ENCODE peak calls at places on chromosomes 7 and 10, in five cellular contexts. Y is body of pancreas; N is neural progenitor cell; P is naive thymus-derived CD4-positive, alpha-beta T cell; A is M059J. M is an unnamed sample.

GRCh38 chr10:129033790-129034272 is 433.2 kb upstream of the MGMT start:
- DNase-seq in N (peak), Y (no peak), A (no peak), P (no peak), M (no peak)

GRCh38 chr10:50511512-50512213 is 112.1 kb downstream of the SGMS1 start:
- DNase-seq in N (no peak), Y (no peak), A (peak), P (no peak), M (peak)

GRCh38 chr7:47584128-47584865 is 2.4 kb upstream of the TNS3 start:
- DNase-seq in P (no peak), Y (no peak), N (no peak), A (peak), M (peak)

GRCh38 chr7:74174606-74175082 is 488 bp downstream of the EIF4H start:
- DNase-seq in N (peak), P (no peak), Y (peak), A (peak), M (peak)

GRCh38 chr7:27235387-27236052 is 7.1 kb upstream of the EVX1 start:
- DNase-seq in N (peak), P (no peak), A (peak), Y (peak), M (no peak)

GRCh38 chr10:85599081-85599480 is 767.5 kb downstream of the GRID1 start:
- DNase-seq in P (no peak), A (no peak), Y (no peak), N (no peak), M (no peak)

GRCh38 chr7:99112097-99112496 is 31.8 kb downstream of the SMURF1 start:
- DNase-seq in P (peak), N (no peak), A (peak), Y (no peak), M (peak)

GRCh38 chr7:46011059-46011458 is 90.0 kb upstream of the IGFBP3 start:
- DNase-seq in A (no peak), N (no peak), P (no peak), Y (no peak), M (no peak)

GRCh38 chr7:94449151-94449725 is 54.5 kb downstream of the COL1A2 start:
- DNase-seq in P (peak), N (peak), Y (no peak), A (peak), M (peak)

GRCh38 chr7:97772034-97772891 is 40.4 kb downstream of the TAC1 start:
- DNase-seq in N (no peak), P (no peak), A (no peak), Y (no peak), M (no peak)

GRCh38 chr10:130301026-130301892 is 165.1 kb downstream of the GLRX3 start:
- DNase-seq in P (peak), A (no peak), Y (peak), N (no peak), M (no peak)

GRCh38 chr10:105024184-105024583 is 383.1 kb downstream of the SORCS3 start:
- DNase-seq in P (no peak), Y (no peak), N (peak), A (peak), M (no peak)

GRCh38 chr10:126160971-126161630 is 227.2 kb downstream of the ADAM12 start:
- DNase-seq in A (peak), N (peak), Y (no peak), P (no peak), M (peak)

GRCh38 chr7:117138943-117139690 is 183.7 kb downstream of the WNT2 start:
- DNase-seq in N (no peak), A (no peak), Y (no peak), P (no peak), M (no peak)

GRCh38 chr10:7955446-7955845 is 99.0 kb upstream of the GATA3 start:
- DNase-seq in P (no peak), Y (no peak), A (no peak), N (no peak), M (no peak)

GRCh38 chr10:127964644-127965043 is 57.7 kb downstream of the PTPRE start:
- DNase-seq in Y (no peak), P (no peak), A (no peak), N (no peak), M (no peak)

GRCh38 chr7:140262242-140262903 is 85.6 kb upstream of the KDM7A start:
- DNase-seq in Y (no peak), P (no peak), N (no peak), A (no peak), M (no peak)

GRCh38 chr10:86364551-86365345 is 1.8 kb downstream of the GRID1 start:
- DNase-seq in N (peak), A (no peak), Y (peak), P (no peak), M (peak)

GRCh38 chr10:122847782-122848604 is 2.3 kb upstream of the CUZD1 start:
- DNase-seq in Y (peak), A (peak), P (no peak), N (no peak), M (no peak)

GRCh38 chr10:77771450-77771849 is 133.8 kb upstream of the KCNMA1 start:
- DNase-seq in N (no peak), Y (no peak), A (no peak), P (no peak), M (no peak)

GRCh38 chr10:3987142-3987974 is 202.3 kb upstream of the KLF6 start:
- DNase-seq in P (no peak), Y (no peak), N (no peak), A (peak), M (peak)

GRCh38 chr7:40815512-40815911 is 680.7 kb downstream of the SUGCT start:
- DNase-seq in P (no peak), N (no peak), A (peak), Y (no peak), M (peak)

GRCh38 chr10:49605177-49605938 is 4.8 kb upstream of the SLC18A3 start:
- DNase-seq in N (no peak), P (no peak), Y (no peak), A (no peak), M (no peak)

GRCh38 chr10:62652564-62652963 is 152.0 kb upstream of the ADO start:
- DNase-seq in P (no peak), N (no peak), A (no peak), Y (no peak), M (no peak)

GRCh38 chr10:123445336-123445735 is 220.8 kb upstream of the GPR26 start:
- DNase-seq in Y (no peak), P (no peak), A (no peak), N (no peak), M (no peak)

GRCh38 chr10:126387041-126387908 is 1.0 kb downstream of the ADAM12 start:
- DNase-seq in A (peak), P (no peak), Y (peak), N (peak), M (peak)

GRCh38 chr7:39526676-39527075 is 39.5 kb upstream of the YAE1 start:
- DNase-seq in Y (no peak), N (no peak), P (no peak), A (peak), M (no peak)

M was measured in astrocyte of the hippocampus.